ENCODE peak calls at places on chromosome 4, in seven cellular contexts. J is GM06990, H is psoas muscle, T is HFF-Myc, O is fibroblast of lung, W is A549, Z is RWPE1. U is an unnamed sample.
A peak's percentile ranks its signal among the peaks of the same experiment; 100 is the strongest.

GRCh38 chr4:148664636-148665035 is 222.4 kb upstream of the NR3C2 start:
- DNase-seq in J (no peak), H (no peak), T (no peak), O (no peak), W (no peak), Z (no peak), U (no peak)

GRCh38 chr4:64518600-64518999 is 109.3 kb upstream of the TECRL start:
- DNase-seq in J (no peak), H (no peak), T (no peak), O (no peak), W (no peak), Z (no peak), U (no peak)

GRCh38 chr4:176875441-176875930 is 82.8 kb upstream of the VEGFC start:
- DNase-seq in J (no peak), H (no peak), T (no peak), O (no peak), W (no peak), Z (peak; percentile 12), U (peak; percentile 11)

GRCh38 chr4:13705521-13706035 is 78.1 kb upstream of the BOD1L1 start:
- DNase-seq in J (no peak), H (no peak), T (no peak), O (no peak), W (no peak), Z (peak; percentile 62), U (peak; percentile 88)

GRCh38 chr4:56613101-56613862 is 67.8 kb downstream of the HOPX start:
- DNase-seq in J (no peak), H (no peak), T (no peak), O (peak; percentile 61), W (peak; percentile 5), Z (peak; percentile 62), U (peak; percentile 53)

GRCh38 chr4:88963817-88964216 is 93.2 kb downstream of the FAM13A start:
- DNase-seq in J (no peak), H (no peak), T (no peak), O (peak; percentile 79), W (peak; percentile 17), Z (peak; percentile 60), U (peak; percentile 75)

GRCh38 chr4:108466936-108467902 is 153.2 kb upstream of the RPL34 start:
- DNase-seq in J (peak; percentile 22), H (no peak), T (peak; percentile 96), O (peak; percentile 92), W (no peak), Z (peak; percentile 72), U (peak; percentile 91)

GRCh38 chr4:109499513-109499912 is 60.5 kb upstream of the MCUB start:
- DNase-seq in J (no peak), H (no peak), T (no peak), O (no peak), W (no peak), Z (no peak), U (no peak)

GRCh38 chr4:80266267-80266901 is at the start of gene FGF5:
- DNase-seq in J (peak; percentile 62), H (peak; percentile 54), T (peak; percentile 52), O (peak; percentile 87), W (no peak), Z (peak; percentile 81), U (peak; percentile 66)

GRCh38 chr4:123265443-123265842 is 131.2 kb upstream of the SPRY1 start:
- DNase-seq in J (no peak), H (no peak), T (no peak), O (no peak), W (no peak), Z (no peak), U (peak; percentile 22)

GRCh38 chr4:125704726-125705125 is 390.0 kb downstream of the FAT4 start:
- DNase-seq in J (no peak), H (no peak), T (no peak), O (no peak), W (no peak), Z (no peak), U (peak; percentile 38)

GRCh38 chr4:155889036-155889793 is 14.3 kb upstream of the TDO2 start:
- DNase-seq in J (no peak), H (no peak), T (no peak), O (peak; percentile 97), W (peak; percentile 9), Z (peak; percentile 34), U (peak; percentile 90)

GRCh38 chr4:42706086-42706485 is 49.2 kb upstream of the ATP8A1 start:
- DNase-seq in J (no peak), H (no peak), T (no peak), O (no peak), W (no peak), Z (no peak), U (no peak)

GRCh38 chr4:182454440-182455013 is 211.3 kb downstream of the TENM3 start:
- DNase-seq in J (no peak), H (no peak), T (no peak), O (peak; percentile 87), W (no peak), Z (no peak), U (peak; percentile 8)

GRCh38 chr4:26238782-26239647 is 81.8 kb upstream of the RBPJ start:
- DNase-seq in J (no peak), H (no peak), T (no peak), O (peak; percentile 67), W (no peak), Z (no peak), U (no peak)

GRCh38 chr4:166143227-166143626 is 270.2 kb downstream of the TLL1 start:
- DNase-seq in J (no peak), H (no peak), T (no peak), O (no peak), W (no peak), Z (no peak), U (no peak)

GRCh38 chr4:55184600-55185523 is 59.5 kb upstream of the KDR start:
- DNase-seq in J (no peak), H (no peak), T (no peak), O (peak; percentile 84), W (peak; percentile 21), Z (no peak), U (peak; percentile 47)

GRCh38 chr4:13711233-13711775 is 83.8 kb upstream of the BOD1L1 start:
- DNase-seq in J (no peak), H (no peak), T (no peak), O (no peak), W (no peak), Z (no peak), U (no peak)

GRCh38 chr4:125043453-125043852 is 271.3 kb upstream of the FAT4 start:
- DNase-seq in J (no peak), H (no peak), T (no peak), O (peak; percentile 61), W (no peak), Z (no peak), U (no peak)

GRCh38 chr4:53943345-53944085 is 120.9 kb downstream of the CHIC2 start:
- DNase-seq in J (no peak), H (no peak), T (peak; percentile 66), O (peak; percentile 71), W (peak; percentile 9), Z (peak; percentile 76), U (peak; percentile 95)

DNA sequence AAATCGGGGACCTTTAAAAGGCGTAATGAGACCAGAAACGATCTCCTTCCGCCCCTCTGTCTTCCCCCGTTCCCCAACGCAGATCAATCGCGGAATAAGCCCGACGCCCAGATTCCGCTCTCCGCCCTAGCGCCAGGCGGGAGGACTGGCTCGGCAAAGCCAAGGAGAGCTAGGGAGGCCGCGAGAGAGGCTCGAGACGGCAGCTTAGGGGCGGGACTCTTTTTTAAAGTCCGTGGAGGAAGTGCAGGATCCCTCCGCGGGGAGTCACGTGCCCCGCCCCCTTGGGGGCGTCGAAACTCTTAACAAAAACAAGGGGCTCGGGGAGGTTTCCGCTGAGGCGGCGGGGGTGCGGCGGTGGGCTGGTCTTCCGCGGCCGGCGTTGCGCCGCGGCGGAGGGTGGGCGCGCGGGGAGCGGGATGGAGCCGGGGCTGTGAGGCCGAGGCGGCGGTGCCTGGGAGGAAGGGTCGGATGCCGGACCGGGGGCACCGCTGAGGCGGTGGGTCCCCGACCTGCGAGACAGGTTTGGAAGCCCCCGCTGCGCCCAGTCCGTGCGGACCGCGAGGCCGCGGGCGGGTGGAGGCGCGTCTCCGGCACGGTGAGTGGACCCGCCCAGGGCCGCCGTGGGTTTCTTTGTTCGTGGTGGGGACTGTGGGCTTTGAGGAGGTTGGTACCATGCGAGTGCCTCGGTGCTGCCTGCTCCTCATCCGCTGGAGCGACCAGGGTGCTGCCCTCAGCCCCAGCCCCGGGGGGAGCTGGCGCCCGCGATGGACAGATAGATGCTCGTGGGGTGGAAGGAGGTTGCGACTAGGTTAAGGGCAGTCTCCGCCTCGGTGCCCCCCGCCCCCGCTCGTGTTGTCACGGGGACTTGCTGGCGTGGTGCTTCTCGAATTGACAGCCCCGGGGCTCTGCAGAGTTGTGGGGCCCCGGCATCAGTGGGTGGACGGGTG is at the start of gene CCNG2:
- DNase-seq in J (peak; percentile 96), H (peak; percentile 91), T (no peak), O (peak; percentile 97), W (peak; percentile 26), Z (peak; percentile 69), U (peak; percentile 45)
- TF ChIP-seq CTCF in J (no peak), H (no peak), T (no peak), O (no peak), W (no peak), Z (no peak), U (no peak)

GRCh38 chr4:170374770-170375169 is 285.0 kb upstream of the AADAT start:
- DNase-seq in J (peak; percentile 16), H (no peak), T (no peak), O (no peak), W (peak; percentile 33), Z (no peak), U (peak; percentile 37)
- TF ChIP-seq CTCF in J (peak; percentile 86), H (peak; percentile 9), T (peak; percentile 16), O (peak; percentile 3), W (no peak), Z (no peak), U (no peak)

GRCh38 chr4:16521156-16521915 is 295.1 kb upstream of the TAPT1 start:
- DNase-seq in J (no peak), H (no peak), T (no peak), O (no peak), W (no peak), Z (no peak), U (no peak)
- TF ChIP-seq CTCF in J (no peak), H (no peak), T (no peak), O (no peak), W (no peak), Z (no peak), U (no peak)

GRCh38 chr4:86818845-86819244 is 30.3 kb downstream of the SLC10A6 start:
- DNase-seq in J (no peak), H (no peak), T (no peak), O (no peak), W (peak; percentile 20), Z (no peak), U (no peak)
- TF ChIP-seq CTCF in J (no peak), H (no peak), T (no peak), O (peak; percentile 7), W (no peak), Z (no peak), U (no peak)

DNA sequence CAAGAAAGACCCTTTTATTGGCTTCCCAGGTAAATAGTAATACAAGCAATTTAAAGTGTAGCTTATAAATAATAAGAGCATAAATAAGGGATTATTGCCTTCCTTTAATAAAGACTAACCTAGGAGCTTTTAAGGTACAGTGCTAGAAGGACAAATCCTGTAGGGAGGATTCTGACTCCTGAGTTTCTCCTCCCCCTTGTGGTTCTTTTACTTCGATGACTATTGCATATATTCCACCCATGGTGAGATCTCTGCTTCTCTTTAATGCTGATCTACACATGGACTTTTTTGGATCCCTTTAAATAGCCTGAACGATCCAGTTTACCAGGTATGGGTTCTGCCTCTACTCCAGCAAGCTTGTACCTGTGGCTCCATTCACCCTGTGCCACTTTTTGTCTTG is 2.5 kb downstream of the GALNT7 start:
- DNase-seq in J (no peak), H (no peak), T (no peak), O (peak; percentile 50), W (peak; percentile 38), Z (peak; percentile 49), U (peak; percentile 62)
- TF ChIP-seq CTCF in J (peak; percentile 21), H (no peak), T (peak; percentile 30), O (peak; percentile 49), W (peak; percentile 26), Z (no peak), U (no peak)

U was measured in MCF 10A.